ENCODE peak calls at places on chromosome 19, in seven cellular contexts. C, B, T, D, I, Q and M are unnamed samples.
A peak's percentile ranks its signal among the peaks of the same experiment; 100 is the strongest.

GRCh38 chr19:45298264-45298663 is 24.4 kb downstream of the CKM start:
- DNase-seq in C (no peak), B (no peak), T (no peak), D (no peak), I (no peak), Q (no peak), M (no peak)

GRCh38 chr19:35438527-35438926 is 9.5 kb upstream of the FFAR2 start:
- DNase-seq in C (no peak), B (no peak), T (no peak), D (no peak), I (no peak), Q (peak; percentile 64), M (no peak)

GRCh38 chr19:54179921-54180452 is 7.0 kb upstream of the TMC4 start:
- DNase-seq in C (peak; percentile 60), B (peak; percentile 80), T (no peak), D (no peak), I (peak; percentile 16), Q (peak; percentile 58), M (no peak)

GRCh38 chr19:45340232-45340898 is at the start of gene KLC3:
- DNase-seq in C (no peak), B (no peak), T (no peak), D (no peak), I (peak; percentile 70), Q (peak; percentile 61), M (peak; percentile 42)

GRCh38 chr19:31560021-31560770 is 211.0 kb upstream of the TSHZ3 start:
- DNase-seq in C (peak; percentile 11), B (no peak), T (no peak), D (no peak), I (no peak), Q (no peak), M (no peak)

GRCh38 chr19:54364775-54365257 is at the start of gene LAIR1:
- DNase-seq in C (no peak), B (no peak), T (no peak), D (no peak), I (no peak), Q (peak; percentile 59), M (peak; percentile 52)

GRCh38 chr19:49860716-49861100 is 6.7 kb downstream of the PNKP start:
- DNase-seq in C (no peak), B (no peak), T (no peak), D (no peak), I (no peak), Q (no peak), M (no peak)

GRCh38 chr19:31262673-31263308 is 86.4 kb downstream of the TSHZ3 start:
- DNase-seq in C (peak; percentile 34), B (no peak), T (no peak), D (no peak), I (no peak), Q (no peak), M (no peak)

GRCh38 chr19:54107876-54108490 is 5.3 kb downstream of the NDUFA3 start:
- DNase-seq in C (no peak), B (no peak), T (no peak), D (no peak), I (no peak), Q (no peak), M (no peak)

GRCh38 chr19:45079063-45079910 is at the start of gene GEMIN7:
- DNase-seq in C (peak; percentile 59), B (peak; percentile 59), T (no peak), D (no peak), I (peak; percentile 68), Q (peak; percentile 74), M (peak; percentile 90)

GRCh38 chr19:11853358-11853757 is 4.8 kb downstream of the ZNF439 start:
- DNase-seq in C (no peak), B (no peak), T (no peak), D (no peak), I (no peak), Q (no peak), M (no peak)

GRCh38 chr19:50368649-50369570 is 3.5 kb upstream of the NAPSA start:
- DNase-seq in C (peak; percentile 83), B (peak; percentile 87), T (no peak), D (peak; percentile 51), I (peak; percentile 93), Q (peak; percentile 92), M (peak; percentile 81)

GRCh38 chr19:38093587-38093986 is 130.4 kb downstream of the DPF1 start:
- DNase-seq in C (no peak), B (no peak), T (no peak), D (no peak), I (no peak), Q (no peak), M (no peak)

GRCh38 chr19:34276614-34277013 is 22.3 kb downstream of the GARRE1 start:
- DNase-seq in C (no peak), B (no peak), T (no peak), D (no peak), I (no peak), Q (peak; percentile 63), M (no peak)

GRCh38 chr19:31308781-31309180 is 40.5 kb downstream of the TSHZ3 start:
- DNase-seq in C (no peak), B (no peak), T (no peak), D (no peak), I (no peak), Q (no peak), M (no peak)

GRCh38 chr19:37082307-37082706 is 4.1 kb downstream of the ZNF420 start:
- DNase-seq in C (no peak), B (no peak), T (no peak), D (no peak), I (no peak), Q (no peak), M (no peak)
- H3K4me3 ChIP-seq in C (no peak overlapping the region), B (no peak overlapping the region), T (no peak overlapping the region), D (no peak overlapping the region), I (no peak overlapping the region), Q (no peak overlapping the region), M (no peak overlapping the region)

GRCh38 chr19:23365222-23365621 is 30.0 kb downstream of the ZNF91 start:
- DNase-seq in C (no peak), B (no peak), T (no peak), D (no peak), I (peak; percentile 62), Q (no peak), M (no peak)

GRCh38 chr19:23366437-23366836 is 28.8 kb downstream of the ZNF91 start:
- DNase-seq in C (no peak), B (no peak), T (no peak), D (no peak), I (no peak), Q (no peak), M (no peak)
- H3K4me3 ChIP-seq in C (no peak overlapping the region), B (no peak overlapping the region), T (no peak overlapping the region), D (no peak overlapping the region), I (no peak overlapping the region), Q (no peak overlapping the region), M (no peak overlapping the region)

GRCh38 chr19:30227071-30227621 is 145.0 kb upstream of the ZNF536 start:
- DNase-seq in C (no peak), B (no peak), T (no peak), D (no peak), I (no peak), Q (no peak), M (no peak)

GRCh38 chr19:30229524-30230174 is 142.5 kb upstream of the ZNF536 start:
- DNase-seq in C (peak; percentile 4), B (peak; percentile 4), T (no peak), D (no peak), I (no peak), Q (no peak), M (no peak)

GRCh38 chr19:30227661-30228112 is 144.5 kb upstream of the ZNF536 start:
- DNase-seq in C (peak; percentile 24), B (peak; percentile 25), T (no peak), D (no peak), I (peak; percentile 48), Q (peak; percentile 58), M (peak; percentile 65)

GRCh38 chr19:30228726-30229523 is 143.3 kb upstream of the ZNF536 start:
- DNase-seq in C (peak; percentile 6), B (no peak), T (no peak), D (no peak), I (no peak), Q (no peak), M (no peak)

DNA sequence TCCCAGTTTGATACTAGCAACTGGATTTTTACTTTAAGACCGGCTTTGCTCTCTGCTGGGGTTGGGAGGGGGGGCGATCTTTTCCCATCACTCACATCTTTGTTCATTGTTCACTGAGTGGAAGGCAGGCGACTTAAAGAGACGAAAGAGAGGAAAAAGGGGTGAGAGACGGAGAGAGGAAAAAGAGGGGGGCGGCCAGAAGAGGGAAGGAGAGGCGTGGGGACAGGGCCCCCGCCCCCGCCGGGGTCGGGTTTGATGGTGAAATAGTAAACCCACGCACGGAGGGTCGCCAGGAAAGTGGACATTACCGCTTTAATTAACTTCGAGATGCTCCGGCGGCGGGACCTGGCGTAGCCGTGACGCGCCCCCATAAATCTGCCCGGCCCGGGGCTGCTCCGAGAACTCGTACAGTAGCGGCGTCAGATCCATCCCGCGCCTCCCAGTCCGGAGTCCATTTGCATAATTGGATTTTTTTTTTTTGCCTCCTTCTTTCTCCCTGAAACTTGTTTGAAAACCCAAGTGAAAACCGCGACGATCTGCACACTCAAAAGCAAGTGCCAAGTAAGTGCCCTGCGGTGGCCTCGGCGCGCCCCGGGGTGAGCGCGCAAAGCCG is 144.0 kb upstream of the ZNF536 start:
- DNase-seq in C (no peak), B (no peak), T (no peak), D (no peak), I (no peak), Q (no peak), M (no peak)
- H3K4me3 ChIP-seq in C (peak overlapping the region; percentile 10), B (peak overlapping the region; percentile 39), T (no peak overlapping the region), D (peak overlapping the region; percentile 79), I (peak overlapping the region; percentile 67), Q (no peak overlapping the region), M (peak overlapping the region; percentile 45)

GRCh38 chr19:43747557-43748204 is 7.1 kb downstream of the SMG9 start:
- DNase-seq in C (no peak), B (no peak), T (no peak), D (no peak), I (no peak), Q (no peak), M (no peak)

GRCh38 chr19:43749152-43749551 is 5.6 kb downstream of the SMG9 start:
- DNase-seq in C (no peak), B (no peak), T (no peak), D (no peak), I (no peak), Q (no peak), M (no peak)

GRCh38 chr19:43748685-43749084 is 6.1 kb downstream of the SMG9 start:
- DNase-seq in C (no peak), B (no peak), T (no peak), D (no peak), I (no peak), Q (no peak), M (no peak)

GRCh38 chr19:43749898-43750297 is 4.9 kb downstream of the SMG9 start:
- DNase-seq in C (no peak), B (no peak), T (no peak), D (no peak), I (no peak), Q (no peak), M (no peak)

GRCh38 chr19:43748205-43748594 is 6.6 kb downstream of the SMG9 start:
- DNase-seq in C (no peak), B (no peak), T (no peak), D (no peak), I (no peak), Q (no peak), M (no peak)
- H3K4me3 ChIP-seq in C (no peak overlapping the region), B (no peak overlapping the region), T (no peak overlapping the region), D (no peak overlapping the region), I (no peak overlapping the region), Q (no peak overlapping the region), M (no peak overlapping the region)